ENCODE peak calls at places on chromosome 20, in five cellular contexts. G is OCI-LY7, E is neural crest cell, H is lung, V is astrocyte. D is an unnamed sample.

GRCh38 chr20:11018668-11019170 is 344.9 kb upstream of the JAG1 start:
- DNase-seq in G (no peak), E (no peak), H (no peak), V (no peak), D (no peak)

GRCh38 chr20:1526310-1526709 is 31.2 kb downstream of the SIRPD start:
- DNase-seq in G (no peak), E (no peak), H (no peak), V (no peak), D (no peak)

GRCh38 chr20:33822423-33822822 is 11.3 kb downstream of the CHMP4B start:
- DNase-seq in G (no peak), E (no peak), H (no peak), V (no peak), D (no peak)

GRCh38 chr20:18056174-18057105 is 1.3 kb downstream of the OVOL2 start:
- DNase-seq in G (no peak), E (no peak), H (peak), V (no peak), D (peak)

GRCh38 chr20:41408986-41409385 is 42.4 kb upstream of the EMILIN3 start:
- DNase-seq in G (no peak), E (no peak), H (no peak), V (no peak), D (no peak)

GRCh38 chr20:32314768-32315167 is 37.3 kb downstream of the KIF3B start:
- DNase-seq in G (no peak), E (no peak), H (no peak), V (no peak), D (no peak)

GRCh38 chr20:48295445-48295903 is 510.2 kb upstream of the SULF2 start:
- DNase-seq in G (no peak), E (no peak), H (peak), V (peak), D (no peak)

GRCh38 chr20:63070771-63071540 is 64.2 kb upstream of the BHLHE23 start:
- DNase-seq in G (no peak), E (no peak), H (no peak), V (no peak), D (no peak)

GRCh38 chr20:64186071-64186598 is 21.9 kb downstream of the MYT1 start:
- DNase-seq in G (no peak), E (no peak), H (no peak), V (no peak), D (no peak)

GRCh38 chr20:33649201-33649631 is 12.9 kb upstream of the C20orf144 start:
- DNase-seq in G (no peak), E (no peak), H (peak), V (no peak), D (no peak)

GRCh38 chr20:32488066-32488838 is 96.9 kb downstream of the NOL4L start:
- DNase-seq in G (no peak), E (no peak), H (no peak), V (no peak), D (no peak)

GRCh38 chr20:51329845-51330244 is 212.7 kb downstream of the NFATC2 start:
- DNase-seq in G (no peak), E (no peak), H (no peak), V (no peak), D (no peak)

GRCh38 chr20:11502668-11503067 is 415.0 kb upstream of the BTBD3 start:
- DNase-seq in G (no peak), E (no peak), H (no peak), V (no peak), D (no peak)

GRCh38 chr20:62321521-62321948 is 18.7 kb downstream of the ADRM1 start:
- DNase-seq in G (peak), E (no peak), H (no peak), V (no peak), D (peak)

GRCh38 chr20:373171-373890 is 7.2 kb upstream of the TRIB3 start:
- DNase-seq in G (no peak), E (no peak), H (peak), V (peak), D (no peak)

GRCh38 chr20:34461779-34462087 is 54.5 kb upstream of the DYNLRB1 start:
- DNase-seq in G (no peak), E (no peak), H (no peak), V (no peak), D (no peak)

GRCh38 chr20:24773751-24774201 is 175.3 kb upstream of the CST7 start:
- DNase-seq in G (no peak), E (no peak), H (no peak), V (peak), D (peak)

GRCh38 chr20:33627577-33628216 is 34.4 kb upstream of the C20orf144 start:
- DNase-seq in G (no peak), E (no peak), H (no peak), V (no peak), D (no peak)

GRCh38 chr20:25084616-25085187 is 2.8 kb upstream of the VSX1 start:
- DNase-seq in G (no peak), E (no peak), H (peak), V (no peak), D (no peak)

GRCh38 chr20:676967-677366 is 1.4 kb upstream of the SCRT2 start:
- DNase-seq in G (no peak), E (no peak), H (no peak), V (no peak), D (no peak)

GRCh38 chr20:45445805-45446562 is 23.6 kb upstream of the WFDC2 start:
- DNase-seq in G (peak), E (peak), H (no peak), V (no peak), D (peak)

GRCh38 chr20:52747736-52748135 is 224.4 kb upstream of the TSHZ2 start:
- DNase-seq in G (peak), E (no peak), H (no peak), V (peak), D (no peak)

GRCh38 chr20:31605902-31606677 is 1.0 kb downstream of the ID1 start:
- DNase-seq in G (no peak), E (peak), H (peak), V (no peak), D (no peak)

GRCh38 chr20:47992021-47992467 is 206.8 kb upstream of the SULF2 start:
- DNase-seq in G (no peak), E (no peak), H (no peak), V (no peak), D (no peak)

GRCh38 chr20:61954276-61955021 is 111.2 kb downstream of the TAF4 start:
- DNase-seq in G (no peak), E (no peak), H (no peak), V (no peak), D (no peak)

GRCh38 chr20:4375881-4376280 is 345.8 kb upstream of the PRND start:
- DNase-seq in G (no peak), E (no peak), H (no peak), V (peak), D (no peak)

GRCh38 chr20:4370856-4371255 is 350.9 kb upstream of the PRND start:
- DNase-seq in G (no peak), E (no peak), H (no peak), V (no peak), D (no peak)

GRCh38 chr20:4371623-4372246 is 350.0 kb upstream of the PRND start:
- DNase-seq in G (no peak), E (no peak), H (no peak), V (no peak), D (no peak)

GRCh38 chr20:4369798-4370124 is 351.9 kb upstream of the PRND start:
- DNase-seq in G (peak), E (no peak), H (no peak), V (no peak), D (peak)

GRCh38 chr20:4373454-4373853 is 348.3 kb upstream of the PRND start:
- DNase-seq in G (no peak), E (no peak), H (no peak), V (no peak), D (no peak)
- TF ChIP-seq CTCF in G (no peak), E (no peak), H (no peak), V (no peak), D (no peak)

DNA sequence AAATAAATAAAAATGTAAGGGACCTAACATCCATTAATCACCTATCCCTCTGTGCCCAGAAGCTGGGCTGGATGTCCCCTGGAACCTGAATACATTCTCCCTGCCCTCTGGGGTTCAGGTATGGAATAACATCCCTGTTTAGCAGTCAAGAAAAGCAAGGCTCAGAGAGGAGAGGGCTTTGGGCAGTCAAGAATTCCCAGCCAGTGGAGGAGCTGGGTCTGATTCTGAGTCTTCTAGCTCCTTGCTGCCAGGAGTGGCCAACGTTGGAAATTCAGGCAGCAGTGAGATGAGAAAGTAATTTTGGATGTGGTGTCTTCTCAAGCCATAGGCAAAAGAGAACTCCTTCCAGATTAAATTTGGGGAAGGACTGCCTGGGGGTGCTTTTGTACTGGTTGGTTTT is 42.6 kb upstream of the ZNFX1 start:
- DNase-seq in G (peak), E (no peak), H (no peak), V (peak), D (no peak)
- TF ChIP-seq CTCF in G (peak), E (peak), H (no peak), V (peak), D (no peak)

DNA sequence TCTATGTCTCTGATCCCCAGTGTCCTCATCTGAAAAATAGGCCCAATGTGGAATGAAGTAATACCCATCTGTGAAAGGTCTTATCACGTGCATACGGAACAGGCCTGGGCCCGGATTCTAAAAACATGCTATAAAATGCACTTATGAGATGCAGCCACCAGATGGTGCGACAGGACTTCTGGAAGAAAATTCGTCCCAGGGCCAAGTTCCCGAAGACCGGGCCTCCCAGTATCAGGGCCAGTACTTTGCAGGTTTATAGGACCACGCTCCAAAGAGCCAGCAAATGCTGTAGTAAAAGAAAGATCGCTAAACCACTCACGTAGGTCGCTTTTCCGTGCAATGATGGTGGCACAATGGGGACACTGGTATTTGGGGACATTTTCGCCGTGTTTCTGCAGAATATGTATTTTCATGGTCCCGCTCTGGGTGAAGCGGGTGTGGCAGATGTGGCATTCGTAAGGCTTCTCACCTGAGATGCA is 10.6 kb downstream of the CTCFL start:
- DNase-seq in G (no peak), E (peak), H (peak), V (peak), D (peak)
- TF ChIP-seq CTCF in G (peak), E (peak), H (peak), V (peak), D (peak)

GRCh38 chr20:39777610-39778009 is 815.5 kb downstream of the DHX35 start:
- DNase-seq in G (no peak), E (no peak), H (no peak), V (no peak), D (no peak)

GRCh38 chr20:39773380-39774000 is 811.3 kb downstream of the DHX35 start:
- DNase-seq in G (no peak), E (no peak), H (no peak), V (peak), D (no peak)

GRCh38 chr20:39775110-39775509 is 813.0 kb downstream of the DHX35 start:
- DNase-seq in G (no peak), E (no peak), H (peak), V (peak), D (no peak)

GRCh38 chr20:39778431-39778830 is 816.3 kb downstream of the DHX35 start:
- DNase-seq in G (no peak), E (no peak), H (no peak), V (no peak), D (no peak)

DNA sequence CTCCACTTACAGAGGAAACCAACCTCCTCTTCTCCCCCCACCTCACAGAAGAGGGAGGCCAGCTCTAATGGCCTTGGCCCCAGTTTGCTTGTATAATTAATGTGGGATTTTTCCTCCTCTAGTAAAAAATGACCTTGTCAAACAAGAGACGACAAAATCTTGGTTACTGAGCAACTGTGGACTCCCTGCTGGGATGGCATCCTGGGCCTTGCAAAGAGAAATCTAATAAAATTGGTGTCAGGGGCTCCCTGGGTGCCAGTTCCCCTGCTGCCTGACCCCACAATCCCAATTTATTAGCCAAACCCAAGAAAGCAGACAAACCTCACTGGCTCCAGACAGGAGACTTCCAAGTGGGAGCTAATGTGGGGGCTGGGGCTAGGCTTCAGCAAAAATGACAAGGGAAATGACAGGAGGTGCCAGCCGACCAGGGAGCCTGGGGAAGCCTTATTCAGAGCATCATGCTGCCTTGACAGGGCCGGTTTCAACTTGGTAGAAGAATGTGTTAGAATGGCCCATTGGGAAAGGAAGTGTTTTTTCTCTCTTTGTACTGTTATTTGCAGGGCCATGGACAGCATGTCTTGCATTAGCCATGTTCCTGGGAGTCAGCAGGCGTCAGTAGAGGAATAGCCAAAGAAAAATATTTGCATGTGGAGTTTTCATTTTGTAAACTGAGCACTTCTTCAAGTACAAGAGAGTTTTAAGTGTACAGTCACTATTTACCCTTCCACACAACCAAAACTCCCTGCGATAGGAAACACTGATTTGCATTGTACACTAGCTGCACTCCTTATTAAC is 816.9 kb downstream of the DHX35 start:
- DNase-seq in G (no peak), E (no peak), H (no peak), V (no peak), D (no peak)
- TF ChIP-seq CTCF in G (no peak), E (no peak), H (no peak), V (peak), D (no peak)

GRCh38 chr20:23752019-23752418 is 1.3 kb upstream of the CST1 start:
- DNase-seq in G (no peak), E (no peak), H (no peak), V (no peak), D (no peak)

GRCh38 chr20:23753194-23753548 is 2.4 kb upstream of the CST1 start:
- DNase-seq in G (no peak), E (no peak), H (no peak), V (no peak), D (no peak)

GRCh38 chr20:23752481-23753193 is 1.9 kb upstream of the CST1 start:
- DNase-seq in G (no peak), E (no peak), H (no peak), V (no peak), D (no peak)

GRCh38 chr20:23754731-23755130 is 4.0 kb upstream of the CST1 start:
- DNase-seq in G (no peak), E (no peak), H (no peak), V (no peak), D (no peak)

DNA sequence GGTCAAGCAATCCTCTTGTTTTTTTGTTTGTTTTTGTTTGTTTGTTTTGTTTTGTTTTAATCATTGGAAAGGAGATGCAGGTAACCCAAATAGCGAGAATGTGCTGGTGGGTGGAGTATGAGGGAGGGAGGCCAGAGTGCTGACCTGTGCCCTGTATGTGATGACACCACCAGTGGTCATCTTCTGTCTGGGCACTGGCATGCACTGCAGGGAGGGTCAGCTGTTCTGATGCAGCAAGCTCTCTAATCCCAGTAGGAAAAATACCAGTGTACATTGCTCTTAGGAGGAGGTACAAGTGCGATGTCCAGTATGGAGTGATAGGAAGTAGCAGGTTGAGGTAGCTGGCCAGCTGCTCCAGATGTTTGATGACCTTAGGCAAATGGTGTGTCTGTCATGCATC is 2.9 kb upstream of the CST1 start:
- DNase-seq in G (no peak), E (no peak), H (no peak), V (no peak), D (no peak)
- TF ChIP-seq CTCF in G (no peak), E (no peak), H (no peak), V (no peak), D (no peak)

DNA sequence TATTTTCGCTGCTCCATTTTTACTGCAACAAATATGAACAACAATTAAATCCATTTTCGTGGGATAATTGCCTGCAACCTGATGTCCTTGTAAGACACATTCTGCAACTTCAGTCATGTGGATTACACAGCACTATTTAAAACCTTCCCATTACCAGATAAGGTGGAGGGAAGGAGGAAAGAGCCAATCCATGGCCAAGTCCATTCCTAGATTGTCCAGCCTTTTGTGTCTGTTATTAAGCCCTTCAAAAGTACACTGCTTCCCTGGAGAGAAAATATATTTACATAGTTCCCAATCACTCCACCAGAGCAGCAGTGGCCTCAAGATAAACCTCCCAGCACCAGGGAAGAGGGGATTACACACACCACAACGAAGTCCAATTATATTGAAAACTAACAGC is 347.9 kb downstream of the CDH26 start:
- DNase-seq in G (no peak), E (no peak), H (no peak), V (no peak), D (no peak)
- TF ChIP-seq CTCF in G (no peak), E (no peak), H (no peak), V (no peak), D (no peak)

GRCh38 chr20:6381887-6382286 is 259.1 kb upstream of the FERMT1 start:
- DNase-seq in G (no peak), E (no peak), H (no peak), V (peak), D (no peak)
- TF ChIP-seq CTCF in G (no peak), E (peak), H (no peak), V (peak), D (no peak)

GRCh38 chr20:35739294-35740163 is 2.5 kb downstream of the RBM39 start:
- DNase-seq in G (peak), E (no peak), H (no peak), V (peak), D (no peak)
- TF ChIP-seq CTCF in G (peak), E (peak), H (no peak), V (peak), D (peak)

DNA sequence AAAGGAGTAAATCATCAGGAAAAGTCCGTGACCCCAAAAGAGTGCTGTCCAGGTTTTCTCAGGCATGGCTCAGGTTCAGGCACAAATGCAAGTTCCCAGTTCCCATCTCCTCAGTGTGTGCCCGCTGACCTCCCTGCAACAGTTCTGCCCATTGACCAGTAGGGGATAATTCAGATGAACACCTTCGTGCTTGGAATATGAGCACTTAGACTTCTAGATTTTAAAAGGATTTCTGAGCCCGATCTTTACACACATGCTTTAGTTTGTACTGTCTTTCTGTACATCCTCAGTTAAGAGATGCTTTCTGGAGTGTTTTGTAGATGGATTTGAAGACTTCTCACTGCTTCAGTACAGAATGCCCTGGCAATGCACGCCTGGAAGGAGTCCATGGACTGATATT is 239.7 kb upstream of the PLCB4 start:
- DNase-seq in G (no peak), E (no peak), H (no peak), V (no peak), D (no peak)
- TF ChIP-seq CTCF in G (peak), E (no peak), H (no peak), V (peak), D (no peak)

GRCh38 chr20:21125072-21125848 is 622 bp upstream of the KIZ start:
- DNase-seq in G (no peak), E (peak), H (no peak), V (peak), D (no peak)
- TF ChIP-seq CTCF in G (no peak), E (peak), H (no peak), V (no peak), D (no peak)